ENCODE peak calls at places on chromosomes 4 and X, in five cellular contexts. One of them, this sample, is unnamed.
A peak's percentile ranks its signal among the peaks of the same experiment; 100 is the strongest.

GRCh38 chr4:151361126-151361525 is 35.7 kb upstream of the SH3D19 start:
- DNase-seq in fibroblast of lung: no peak
- DNase-seq in endothelial cell of umbilical vein: no peak
- DNase-seq in HCT116: no peak
- DNase-seq in K562: no peak
- DNase-seq in this sample: no peak

GRCh38 chrX:17547658-17548057 is 172.7 kb downstream of the NHS start:
- DNase-seq in fibroblast of lung: peak; percentile 86
- DNase-seq in K562: peak; percentile 34
- DNase-seq in HCT116: peak; percentile 39
- DNase-seq in endothelial cell of umbilical vein: peak; percentile 90
- DNase-seq in this sample: peak; percentile 90

GRCh38 chr4:127868196-127868595 is 12.5 kb upstream of the PLK4 start:
- DNase-seq in HCT116: no peak
- DNase-seq in endothelial cell of umbilical vein: no peak
- DNase-seq in fibroblast of lung: no peak
- DNase-seq in K562: no peak
- DNase-seq in this sample: no peak

GRCh38 chr4:39719804-39720580 is 22.1 kb downstream of the UBE2K start:
- DNase-seq in endothelial cell of umbilical vein: no peak
- DNase-seq in fibroblast of lung: no peak
- DNase-seq in HCT116: no peak
- DNase-seq in K562: no peak
- DNase-seq in this sample: peak; percentile 16

GRCh38 chr4:8762951-8763735 is 108.5 kb downstream of the HMX1 start:
- DNase-seq in fibroblast of lung: no peak
- DNase-seq in endothelial cell of umbilical vein: no peak
- DNase-seq in HCT116: no peak
- DNase-seq in K562: no peak
- DNase-seq in this sample: no peak

GRCh38 chr4:143353797-143354196 is 17.1 kb downstream of the GAB1 start:
- DNase-seq in HCT116: no peak
- DNase-seq in K562: no peak
- DNase-seq in fibroblast of lung: no peak
- DNase-seq in endothelial cell of umbilical vein: no peak
- DNase-seq in this sample: no peak

GRCh38 chr4:125266901-125267601 is 47.7 kb upstream of the FAT4 start:
- DNase-seq in K562: no peak
- DNase-seq in HCT116: no peak
- DNase-seq in fibroblast of lung: peak; percentile 84
- DNase-seq in endothelial cell of umbilical vein: no peak
- DNase-seq in this sample: peak; percentile 49

GRCh38 chr4:122537388-122538135 is 81.0 kb upstream of the IL2 start:
- DNase-seq in endothelial cell of umbilical vein: no peak
- DNase-seq in fibroblast of lung: no peak
- DNase-seq in K562: no peak
- DNase-seq in HCT116: no peak
- DNase-seq in this sample: no peak

GRCh38 chrX:24204331-24204730 is 54.8 kb downstream of the ZFX start:
- DNase-seq in K562: no peak
- DNase-seq in HCT116: no peak
- DNase-seq in fibroblast of lung: no peak
- DNase-seq in endothelial cell of umbilical vein: no peak
- DNase-seq in this sample: peak; percentile 48

GRCh38 chrX:152024710-152025109 is 50.2 kb upstream of the GABRE start:
- DNase-seq in HCT116: no peak
- DNase-seq in K562: no peak
- DNase-seq in endothelial cell of umbilical vein: no peak
- DNase-seq in fibroblast of lung: no peak
- DNase-seq in this sample: no peak

GRCh38 chrX:112849010-112849409 is 8.4 kb upstream of the AMOT start:
- DNase-seq in K562: no peak
- DNase-seq in fibroblast of lung: no peak
- DNase-seq in endothelial cell of umbilical vein: no peak
- DNase-seq in HCT116: no peak
- DNase-seq in this sample: no peak

GRCh38 chr4:171924761-171925376 is 111.7 kb downstream of the GALNTL6 start:
- DNase-seq in fibroblast of lung: no peak
- DNase-seq in HCT116: no peak
- DNase-seq in K562: no peak
- DNase-seq in endothelial cell of umbilical vein: no peak
- DNase-seq in this sample: no peak

GRCh38 chrX:36160056-36160455 is 240.5 kb downstream of the CFAP47 start:
- DNase-seq in K562: no peak
- DNase-seq in fibroblast of lung: no peak
- DNase-seq in endothelial cell of umbilical vein: no peak
- DNase-seq in HCT116: no peak
- DNase-seq in this sample: no peak

GRCh38 chr4:184170996-184171395 is 46.7 kb downstream of the ENPP6 start:
- DNase-seq in endothelial cell of umbilical vein: no peak
- DNase-seq in HCT116: no peak
- DNase-seq in fibroblast of lung: peak; percentile 54
- DNase-seq in K562: no peak
- DNase-seq in this sample: peak; percentile 68

GRCh38 chr4:25621027-25621930 is 34.4 kb upstream of the SLC34A2 start:
- DNase-seq in fibroblast of lung: no peak
- DNase-seq in K562: no peak
- DNase-seq in endothelial cell of umbilical vein: no peak
- DNase-seq in HCT116: no peak
- DNase-seq in this sample: peak; percentile 68

GRCh38 chr4:123168812-123169211 is 227.8 kb upstream of the SPRY1 start:
- DNase-seq in endothelial cell of umbilical vein: no peak
- DNase-seq in fibroblast of lung: no peak
- DNase-seq in K562: no peak
- DNase-seq in HCT116: no peak
- DNase-seq in this sample: peak; percentile 20

GRCh38 chrX:70478521-70478920 is 33.9 kb downstream of the DLG3 start:
- DNase-seq in K562: no peak
- DNase-seq in fibroblast of lung: peak; percentile 2
- DNase-seq in endothelial cell of umbilical vein: no peak
- DNase-seq in HCT116: no peak
- DNase-seq in this sample: no peak
- H3K9me3 ChIP-seq in K562: no peaks in the 10 kb centered on the region
- H3K9me3 ChIP-seq in fibroblast of lung: no peaks in the 10 kb centered on the region
- H3K9me3 ChIP-seq in endothelial cell of umbilical vein: no peaks in the 10 kb centered on the region
- H3K9me3 ChIP-seq in HCT116: no peaks in the 10 kb centered on the region
- H3K9me3 ChIP-seq in this sample: no peaks in the 10 kb centered on the region

GRCh38 chr4:73189274-73189810 is 69.3 kb downstream of the ANKRD17 start:
- DNase-seq in endothelial cell of umbilical vein: peak; percentile 37
- DNase-seq in fibroblast of lung: no peak
- DNase-seq in K562: peak; percentile 7
- DNase-seq in HCT116: no peak
- DNase-seq in this sample: peak; percentile 62

GRCh38 chr4:73187325-73187724 is 71.3 kb downstream of the ANKRD17 start:
- DNase-seq in fibroblast of lung: peak; percentile 54
- DNase-seq in HCT116: no peak
- DNase-seq in endothelial cell of umbilical vein: peak; percentile 92
- DNase-seq in K562: peak; percentile 12
- DNase-seq in this sample: peak; percentile 26

GRCh38 chr4:73181231-73181630 is 77.4 kb downstream of the ANKRD17 start:
- DNase-seq in K562: no peak
- DNase-seq in endothelial cell of umbilical vein: no peak
- DNase-seq in HCT116: no peak
- DNase-seq in fibroblast of lung: no peak
- DNase-seq in this sample: no peak

DNA sequence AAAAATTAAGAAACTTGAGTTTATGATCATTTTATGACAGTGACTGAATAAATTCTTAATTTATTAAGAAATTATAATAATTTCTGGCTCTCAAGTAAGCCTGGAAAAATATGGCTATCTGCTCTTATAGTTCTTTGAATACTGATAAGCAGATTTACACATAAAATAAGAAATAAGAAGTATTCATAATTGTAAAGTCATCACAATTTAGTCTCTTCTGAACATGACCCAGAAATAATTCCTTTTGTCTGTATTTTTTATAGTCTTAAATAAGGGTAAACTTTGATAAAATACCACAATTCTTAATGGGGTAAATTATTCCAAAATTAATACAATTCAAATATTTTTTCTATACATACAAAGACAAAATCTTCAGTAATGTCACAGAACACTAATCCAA is 72.7 kb downstream of the ANKRD17 start:
- DNase-seq in K562: no peak
- DNase-seq in endothelial cell of umbilical vein: no peak
- DNase-seq in fibroblast of lung: no peak
- DNase-seq in HCT116: no peak
- DNase-seq in this sample: no peak
- H3K79me2 ChIP-seq in K562: peaks cover 94% of the 10 kb centered on the region
- H3K79me2 ChIP-seq in endothelial cell of umbilical vein: peaks cover 74% of the 10 kb centered on the region
- H3K79me2 ChIP-seq in fibroblast of lung: peaks cover 64% of the 10 kb centered on the region
- H3K79me2 ChIP-seq in HCT116: peaks cover 98% of the 10 kb centered on the region
- H3K79me2 ChIP-seq in this sample: peaks cover 97% of the 10 kb centered on the region

GRCh38 chr4:4771160-4771559 is 88.3 kb upstream of the MSX1 start:
- DNase-seq in endothelial cell of umbilical vein: no peak
- DNase-seq in HCT116: no peak
- DNase-seq in fibroblast of lung: no peak
- DNase-seq in K562: no peak
- DNase-seq in this sample: no peak

GRCh38 chr4:4776335-4776734 is 83.1 kb upstream of the MSX1 start:
- DNase-seq in K562: no peak
- DNase-seq in fibroblast of lung: no peak
- DNase-seq in HCT116: no peak
- DNase-seq in endothelial cell of umbilical vein: no peak
- DNase-seq in this sample: no peak

GRCh38 chr4:4775493-4776004 is 83.9 kb upstream of the MSX1 start:
- DNase-seq in K562: no peak
- DNase-seq in HCT116: no peak
- DNase-seq in endothelial cell of umbilical vein: no peak
- DNase-seq in fibroblast of lung: no peak
- DNase-seq in this sample: no peak

GRCh38 chr4:4770610-4771009 is 88.9 kb upstream of the MSX1 start:
- DNase-seq in HCT116: no peak
- DNase-seq in endothelial cell of umbilical vein: no peak
- DNase-seq in fibroblast of lung: no peak
- DNase-seq in K562: no peak
- DNase-seq in this sample: no peak

GRCh38 chr4:4772534-4772933 is 86.9 kb upstream of the MSX1 start:
- DNase-seq in fibroblast of lung: no peak
- DNase-seq in endothelial cell of umbilical vein: no peak
- DNase-seq in K562: no peak
- DNase-seq in HCT116: no peak
- DNase-seq in this sample: no peak
- H2AFZ ChIP-seq in fibroblast of lung: no peak overlapping the region
- H2AFZ ChIP-seq in endothelial cell of umbilical vein: no peak overlapping the region
- H2AFZ ChIP-seq in K562: no peak overlapping the region
- H2AFZ ChIP-seq in HCT116: no peak overlapping the region
- H2AFZ ChIP-seq in this sample: no peak overlapping the region

GRCh38 chrX:79568309-79568708 is 201.2 kb upstream of the ITM2A start:
- DNase-seq in K562: no peak
- DNase-seq in endothelial cell of umbilical vein: no peak
- DNase-seq in fibroblast of lung: no peak
- DNase-seq in HCT116: no peak
- DNase-seq in this sample: no peak
- H3K9me3 ChIP-seq in K562: no peaks in the 10 kb centered on the region
- H3K9me3 ChIP-seq in endothelial cell of umbilical vein: no peaks in the 10 kb centered on the region
- H3K9me3 ChIP-seq in fibroblast of lung: no peaks in the 10 kb centered on the region
- H3K9me3 ChIP-seq in HCT116: no peaks in the 10 kb centered on the region
- H3K9me3 ChIP-seq in this sample: no peaks in the 10 kb centered on the region

DNA sequence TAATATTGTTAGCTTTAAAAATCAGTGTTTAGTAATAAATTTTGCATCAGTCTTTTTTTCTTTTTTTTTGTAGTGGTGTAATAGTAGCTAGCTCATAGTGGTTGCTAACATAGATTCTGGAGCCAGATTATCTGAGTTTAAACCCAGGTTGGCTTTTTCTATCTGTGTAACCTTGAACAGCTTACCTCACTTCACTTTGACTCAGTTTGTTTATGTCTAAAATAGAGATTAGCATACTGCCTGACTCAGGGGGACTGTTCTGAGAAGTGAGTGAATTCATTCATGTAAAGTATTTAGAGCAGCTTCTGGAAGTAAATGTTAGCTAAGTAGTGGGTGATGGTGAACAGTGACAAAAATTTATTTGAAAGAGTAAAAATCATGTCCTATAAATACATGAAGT is 32.9 kb downstream of the CPEB2 start:
- DNase-seq in HCT116: no peak
- DNase-seq in fibroblast of lung: no peak
- DNase-seq in endothelial cell of umbilical vein: peak; percentile 27
- DNase-seq in K562: peak; percentile 11
- DNase-seq in this sample: peak; percentile 68
- H3K79me2 ChIP-seq in HCT116: no peaks in the 10 kb centered on the region
- H3K79me2 ChIP-seq in fibroblast of lung: peaks cover 62% of the 10 kb centered on the region
- H3K79me2 ChIP-seq in endothelial cell of umbilical vein: peaks cover 11% of the 10 kb centered on the region
- H3K79me2 ChIP-seq in K562: no peaks in the 10 kb centered on the region
- H3K79me2 ChIP-seq in this sample: peaks cover 16% of the 10 kb centered on the region

GRCh38 chrX:12949927-12950656 is 24.8 kb upstream of the TMSB4X start:
- DNase-seq in fibroblast of lung: peak; percentile 92
- DNase-seq in HCT116: no peak
- DNase-seq in endothelial cell of umbilical vein: peak; percentile 85
- DNase-seq in K562: peak; percentile 89
- DNase-seq in this sample: peak; percentile 87

GRCh38 chrX:12950851-12951589 is 23.9 kb upstream of the TMSB4X start:
- DNase-seq in fibroblast of lung: no peak
- DNase-seq in K562: peak; percentile 84
- DNase-seq in endothelial cell of umbilical vein: no peak
- DNase-seq in HCT116: no peak
- DNase-seq in this sample: no peak

GRCh38 chrX:12949205-12949926 is 25.5 kb upstream of the TMSB4X start:
- DNase-seq in fibroblast of lung: no peak
- DNase-seq in HCT116: no peak
- DNase-seq in K562: no peak
- DNase-seq in endothelial cell of umbilical vein: no peak
- DNase-seq in this sample: peak; percentile 65

GRCh38 chrX:12953420-12953819 is 21.5 kb upstream of the TMSB4X start:
- DNase-seq in K562: no peak
- DNase-seq in endothelial cell of umbilical vein: no peak
- DNase-seq in HCT116: no peak
- DNase-seq in fibroblast of lung: no peak
- DNase-seq in this sample: no peak

DNA sequence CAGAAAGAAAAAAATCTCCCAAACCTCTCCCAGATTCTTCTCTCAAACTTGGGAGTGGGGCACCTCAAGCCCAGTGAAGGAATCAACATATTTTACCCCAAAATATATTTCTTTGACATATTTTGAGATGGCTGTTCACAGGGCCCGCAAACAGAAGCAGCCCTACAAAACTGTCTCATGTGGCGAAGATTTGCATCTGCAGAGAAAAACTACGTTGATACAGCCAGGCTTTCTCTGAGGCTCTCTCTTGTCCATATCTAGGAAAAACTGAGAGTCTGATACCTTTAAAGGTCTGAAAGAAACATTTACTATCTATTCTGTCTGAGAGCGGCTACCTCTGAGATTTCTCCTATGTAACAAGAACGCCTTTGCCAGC is 23.3 kb upstream of the TMSB4X start:
- DNase-seq in K562: no peak
- DNase-seq in HCT116: no peak
- DNase-seq in endothelial cell of umbilical vein: no peak
- DNase-seq in fibroblast of lung: no peak
- DNase-seq in this sample: no peak
- H2AFZ ChIP-seq in K562: peak overlapping the region; percentile 94
- H2AFZ ChIP-seq in HCT116: no peak overlapping the region
- H2AFZ ChIP-seq in endothelial cell of umbilical vein: no peak overlapping the region
- H2AFZ ChIP-seq in fibroblast of lung: no peak overlapping the region
- H2AFZ ChIP-seq in this sample: no peak overlapping the region